ENCODE peak calls at places on chromosomes 11 and 22, in eight cellular contexts. One of them, this sample, is unnamed.

GRCh38 chr22:44173154-44173553 is 7.6 kb upstream of the PARVG start:
- DNase-seq in MM.1S: no peak
- DNase-seq in stimulated activated CD4-positive, alpha-beta T cell treated with anti-CD3 and anti-CD28 coated beads, Interleukin-4, amount 100 ng/mL, for 1 hour: no peak
- DNase-seq in mesenchymal stem cell: no peak
- DNase-seq in Peyer's patch: no peak
- DNase-seq in glutamatergic neuron: no peak
- DNase-seq in C1 segment of cervical spinal cord: no peak
- DNase-seq in GM10248: no peak
- DNase-seq in this sample: no peak

GRCh38 chr22:48539261-48539660 is 1288.4 kb downstream of the BRD1 start:
- DNase-seq in Peyer's patch: no peak
- DNase-seq in mesenchymal stem cell: no peak
- DNase-seq in stimulated activated CD4-positive, alpha-beta T cell treated with anti-CD3 and anti-CD28 coated beads, Interleukin-4, amount 100 ng/mL, for 1 hour: no peak
- DNase-seq in MM.1S: no peak
- DNase-seq in GM10248: no peak
- DNase-seq in C1 segment of cervical spinal cord: no peak
- DNase-seq in glutamatergic neuron: no peak
- DNase-seq in this sample: no peak

GRCh38 chr11:73404048-73404447 is 27.8 kb downstream of the RELT start:
- DNase-seq in Peyer's patch: no peak
- DNase-seq in mesenchymal stem cell: peak; percentile 72
- DNase-seq in stimulated activated CD4-positive, alpha-beta T cell treated with anti-CD3 and anti-CD28 coated beads, Interleukin-4, amount 100 ng/mL, for 1 hour: no peak
- DNase-seq in GM10248: peak; percentile 18
- DNase-seq in MM.1S: no peak
- DNase-seq in C1 segment of cervical spinal cord: peak; percentile 48
- DNase-seq in glutamatergic neuron: peak; percentile 72
- DNase-seq in this sample: peak; percentile 81

GRCh38 chr11:69450064-69450856 is 31.2 kb upstream of the LINC01488 start:
- DNase-seq in C1 segment of cervical spinal cord: no peak
- DNase-seq in MM.1S: no peak
- DNase-seq in GM10248: no peak
- DNase-seq in glutamatergic neuron: no peak
- DNase-seq in mesenchymal stem cell: no peak
- DNase-seq in stimulated activated CD4-positive, alpha-beta T cell treated with anti-CD3 and anti-CD28 coated beads, Interleukin-4, amount 100 ng/mL, for 1 hour: no peak
- DNase-seq in Peyer's patch: no peak
- DNase-seq in this sample: no peak

GRCh38 chr11:127000991-127001390 is 421 bp upstream of the KIRREL3 start:
- DNase-seq in stimulated activated CD4-positive, alpha-beta T cell treated with anti-CD3 and anti-CD28 coated beads, Interleukin-4, amount 100 ng/mL, for 1 hour: no peak
- DNase-seq in mesenchymal stem cell: no peak
- DNase-seq in GM10248: no peak
- DNase-seq in C1 segment of cervical spinal cord: no peak
- DNase-seq in Peyer's patch: no peak
- DNase-seq in glutamatergic neuron: no peak
- DNase-seq in MM.1S: no peak
- DNase-seq in this sample: no peak

GRCh38 chr11:65400295-65401072 is 14.0 kb downstream of the FRMD8 start:
- DNase-seq in GM10248: no peak
- DNase-seq in stimulated activated CD4-positive, alpha-beta T cell treated with anti-CD3 and anti-CD28 coated beads, Interleukin-4, amount 100 ng/mL, for 1 hour: no peak
- DNase-seq in C1 segment of cervical spinal cord: no peak
- DNase-seq in MM.1S: no peak
- DNase-seq in glutamatergic neuron: no peak
- DNase-seq in mesenchymal stem cell: no peak
- DNase-seq in Peyer's patch: no peak
- DNase-seq in this sample: no peak

GRCh38 chr11:103202048-103202651 is 92.9 kb downstream of the DYNC2H1 start:
- DNase-seq in mesenchymal stem cell: peak; percentile 58
- DNase-seq in glutamatergic neuron: no peak
- DNase-seq in MM.1S: peak; percentile 38
- DNase-seq in C1 segment of cervical spinal cord: no peak
- DNase-seq in Peyer's patch: no peak
- DNase-seq in stimulated activated CD4-positive, alpha-beta T cell treated with anti-CD3 and anti-CD28 coated beads, Interleukin-4, amount 100 ng/mL, for 1 hour: no peak
- DNase-seq in GM10248: peak; percentile 6
- DNase-seq in this sample: peak; percentile 69

GRCh38 chr22:37553725-37554124 is 6.6 kb upstream of the CDC42EP1 start:
- DNase-seq in stimulated activated CD4-positive, alpha-beta T cell treated with anti-CD3 and anti-CD28 coated beads, Interleukin-4, amount 100 ng/mL, for 1 hour: no peak
- DNase-seq in GM10248: no peak
- DNase-seq in glutamatergic neuron: no peak
- DNase-seq in MM.1S: no peak
- DNase-seq in C1 segment of cervical spinal cord: no peak
- DNase-seq in Peyer's patch: no peak
- DNase-seq in mesenchymal stem cell: no peak
- DNase-seq in this sample: no peak

GRCh38 chr11:122183933-122184332 is 67.9 kb upstream of the BLID start:
- DNase-seq in GM10248: no peak
- DNase-seq in stimulated activated CD4-positive, alpha-beta T cell treated with anti-CD3 and anti-CD28 coated beads, Interleukin-4, amount 100 ng/mL, for 1 hour: no peak
- DNase-seq in mesenchymal stem cell: no peak
- DNase-seq in Peyer's patch: no peak
- DNase-seq in MM.1S: no peak
- DNase-seq in glutamatergic neuron: no peak
- DNase-seq in C1 segment of cervical spinal cord: no peak
- DNase-seq in this sample: no peak

GRCh38 chr11:129538323-129538722 is 162.7 kb downstream of the BARX2 start:
- DNase-seq in MM.1S: no peak
- DNase-seq in Peyer's patch: no peak
- DNase-seq in C1 segment of cervical spinal cord: no peak
- DNase-seq in stimulated activated CD4-positive, alpha-beta T cell treated with anti-CD3 and anti-CD28 coated beads, Interleukin-4, amount 100 ng/mL, for 1 hour: no peak
- DNase-seq in glutamatergic neuron: no peak
- DNase-seq in mesenchymal stem cell: no peak
- DNase-seq in GM10248: no peak
- DNase-seq in this sample: no peak

GRCh38 chr11:82864268-82864667 is 36.0 kb downstream of the PRCP start:
- DNase-seq in GM10248: peak; percentile 28
- DNase-seq in MM.1S: peak; percentile 80
- DNase-seq in stimulated activated CD4-positive, alpha-beta T cell treated with anti-CD3 and anti-CD28 coated beads, Interleukin-4, amount 100 ng/mL, for 1 hour: peak; percentile 15
- DNase-seq in glutamatergic neuron: peak; percentile 53
- DNase-seq in mesenchymal stem cell: peak; percentile 45
- DNase-seq in Peyer's patch: peak; percentile 26
- DNase-seq in C1 segment of cervical spinal cord: peak; percentile 52
- DNase-seq in this sample: peak; percentile 73

GRCh38 chr11:112656772-112657428 is 304.3 kb upstream of the NCAM1 start:
- DNase-seq in stimulated activated CD4-positive, alpha-beta T cell treated with anti-CD3 and anti-CD28 coated beads, Interleukin-4, amount 100 ng/mL, for 1 hour: no peak
- DNase-seq in GM10248: no peak
- DNase-seq in glutamatergic neuron: no peak
- DNase-seq in mesenchymal stem cell: no peak
- DNase-seq in MM.1S: no peak
- DNase-seq in C1 segment of cervical spinal cord: no peak
- DNase-seq in Peyer's patch: no peak
- DNase-seq in this sample: peak; percentile 42

GRCh38 chr11:20110908-20111669 is 49.2 kb downstream of the DBX1 start:
- DNase-seq in Peyer's patch: no peak
- DNase-seq in mesenchymal stem cell: peak; percentile 92
- DNase-seq in C1 segment of cervical spinal cord: peak; percentile 8
- DNase-seq in glutamatergic neuron: peak; percentile 43
- DNase-seq in stimulated activated CD4-positive, alpha-beta T cell treated with anti-CD3 and anti-CD28 coated beads, Interleukin-4, amount 100 ng/mL, for 1 hour: peak; percentile 11
- DNase-seq in MM.1S: peak; percentile 77
- DNase-seq in GM10248: peak; percentile 76
- DNase-seq in this sample: peak; percentile 56

GRCh38 chr11:57885298-57886035 is 123.9 kb downstream of the CTNND1 start:
- DNase-seq in C1 segment of cervical spinal cord: no peak
- DNase-seq in glutamatergic neuron: no peak
- DNase-seq in mesenchymal stem cell: no peak
- DNase-seq in stimulated activated CD4-positive, alpha-beta T cell treated with anti-CD3 and anti-CD28 coated beads, Interleukin-4, amount 100 ng/mL, for 1 hour: no peak
- DNase-seq in GM10248: no peak
- DNase-seq in Peyer's patch: no peak
- DNase-seq in MM.1S: no peak
- DNase-seq in this sample: peak; percentile 66

GRCh38 chr11:68297812-68298658 is 14.4 kb upstream of the LRP5 start:
- DNase-seq in stimulated activated CD4-positive, alpha-beta T cell treated with anti-CD3 and anti-CD28 coated beads, Interleukin-4, amount 100 ng/mL, for 1 hour: peak; percentile 71
- DNase-seq in Peyer's patch: peak; percentile 64
- DNase-seq in mesenchymal stem cell: peak; percentile 73
- DNase-seq in MM.1S: peak; percentile 65
- DNase-seq in C1 segment of cervical spinal cord: peak; percentile 78
- DNase-seq in GM10248: peak; percentile 89
- DNase-seq in glutamatergic neuron: peak; percentile 87
- DNase-seq in this sample: peak; percentile 75

GRCh38 chr22:43260346-43260745 is 73.4 kb upstream of the TTLL12 start:
- DNase-seq in Peyer's patch: no peak
- DNase-seq in glutamatergic neuron: no peak
- DNase-seq in MM.1S: no peak
- DNase-seq in mesenchymal stem cell: peak; percentile 34
- DNase-seq in stimulated activated CD4-positive, alpha-beta T cell treated with anti-CD3 and anti-CD28 coated beads, Interleukin-4, amount 100 ng/mL, for 1 hour: no peak
- DNase-seq in C1 segment of cervical spinal cord: no peak
- DNase-seq in GM10248: no peak
- DNase-seq in this sample: no peak

GRCh38 chr11:117734596-117734995 is 62.4 kb downstream of the DSCAML1 start:
- DNase-seq in MM.1S: no peak
- DNase-seq in mesenchymal stem cell: no peak
- DNase-seq in Peyer's patch: no peak
- DNase-seq in stimulated activated CD4-positive, alpha-beta T cell treated with anti-CD3 and anti-CD28 coated beads, Interleukin-4, amount 100 ng/mL, for 1 hour: no peak
- DNase-seq in GM10248: no peak
- DNase-seq in glutamatergic neuron: no peak
- DNase-seq in C1 segment of cervical spinal cord: no peak
- DNase-seq in this sample: no peak

This sample was measured in cardiac muscle cell.